ENCODE peak calls at places on chromosomes 13 and 19, in six cellular contexts. One of them, this sample, is unnamed.

GRCh38 chr19:45637890-45638667 is 1.1 kb downstream of the EML2 start:
- DNase-seq in endothelial cell of umbilical vein: no peak
- DNase-seq in testis: peak; percentile 44
- DNase-seq in H9: peak; percentile 50
- DNase-seq in stomach: peak; percentile 44
- DNase-seq in astrocyte: peak; percentile 47
- DNase-seq in this sample: no peak

GRCh38 chr19:41354343-41354974 is 737 bp upstream of the TGFB1 start:
- DNase-seq in endothelial cell of umbilical vein: no peak
- DNase-seq in testis: no peak
- DNase-seq in H9: no peak
- DNase-seq in stomach: no peak
- DNase-seq in astrocyte: no peak
- DNase-seq in this sample: no peak

GRCh38 chr19:2813235-2814160 is 6.2 kb upstream of the ZNF554 start:
- DNase-seq in endothelial cell of umbilical vein: no peak
- DNase-seq in testis: no peak
- DNase-seq in H9: no peak
- DNase-seq in stomach: no peak
- DNase-seq in astrocyte: no peak
- DNase-seq in this sample: no peak

GRCh38 chr19:57559008-57559403 is 657 bp downstream of the ZNF550 start:
- DNase-seq in endothelial cell of umbilical vein: peak; percentile 14
- DNase-seq in testis: peak; percentile 31
- DNase-seq in H9: peak; percentile 30
- DNase-seq in stomach: no peak
- DNase-seq in astrocyte: no peak
- DNase-seq in this sample: no peak

GRCh38 chr19:17671906-17672305 is 16.2 kb downstream of the UNC13A start:
- DNase-seq in endothelial cell of umbilical vein: peak; percentile 38
- DNase-seq in testis: peak; percentile 62
- DNase-seq in H9: peak; percentile 71
- DNase-seq in stomach: no peak
- DNase-seq in astrocyte: no peak
- DNase-seq in this sample: no peak

GRCh38 chr19:47267350-47267759 is 7.3 kb upstream of the INAFM1 start:
- DNase-seq in endothelial cell of umbilical vein: no peak
- DNase-seq in testis: no peak
- DNase-seq in H9: no peak
- DNase-seq in stomach: no peak
- DNase-seq in astrocyte: no peak
- DNase-seq in this sample: no peak

GRCh38 chr19:7831452-7831851 is 1.4 kb downstream of the EVI5L start:
- DNase-seq in endothelial cell of umbilical vein: no peak
- DNase-seq in testis: no peak
- DNase-seq in H9: peak; percentile 79
- DNase-seq in stomach: peak; percentile 38
- DNase-seq in astrocyte: peak; percentile 11
- DNase-seq in this sample: no peak

GRCh38 chr13:42393573-42394360 is 121.8 kb downstream of the AKAP11 start:
- DNase-seq in endothelial cell of umbilical vein: no peak
- DNase-seq in testis: no peak
- DNase-seq in H9: no peak
- DNase-seq in stomach: no peak
- DNase-seq in astrocyte: no peak
- DNase-seq in this sample: no peak

GRCh38 chr13:99916366-99917103 is 55.0 kb downstream of the ZIC5 start:
- DNase-seq in endothelial cell of umbilical vein: peak; percentile 72
- DNase-seq in testis: no peak
- DNase-seq in H9: no peak
- DNase-seq in stomach: no peak
- DNase-seq in astrocyte: peak; percentile 46
- DNase-seq in this sample: no peak

GRCh38 chr19:39074205-39074692 is 9.9 kb upstream of the ACP7 start:
- DNase-seq in endothelial cell of umbilical vein: no peak
- DNase-seq in testis: no peak
- DNase-seq in H9: no peak
- DNase-seq in stomach: no peak
- DNase-seq in astrocyte: no peak
- DNase-seq in this sample: no peak

GRCh38 chr19:13597625-13598024 is 91.3 kb upstream of the CACNA1A start:
- DNase-seq in endothelial cell of umbilical vein: peak; percentile 66
- DNase-seq in testis: peak; percentile 57
- DNase-seq in H9: peak; percentile 60
- DNase-seq in stomach: peak; percentile 39
- DNase-seq in astrocyte: peak; percentile 45
- DNase-seq in this sample: peak; percentile 51

GRCh38 chr19:34816708-34817107 is 43.7 kb upstream of the ZNF599 start:
- DNase-seq in endothelial cell of umbilical vein: no peak
- DNase-seq in testis: no peak
- DNase-seq in H9: no peak
- DNase-seq in stomach: no peak
- DNase-seq in astrocyte: no peak
- DNase-seq in this sample: no peak

GRCh38 chr19:45607071-45608029 is 5.3 kb upstream of the GPR4 start:
- DNase-seq in endothelial cell of umbilical vein: peak; percentile 84
- DNase-seq in testis: peak; percentile 79
- DNase-seq in H9: peak; percentile 90
- DNase-seq in stomach: peak; percentile 80
- DNase-seq in astrocyte: peak; percentile 23
- DNase-seq in this sample: peak; percentile 68

GRCh38 chr19:15264061-15264932 is 32.0 kb upstream of the EPHX3 start:
- DNase-seq in endothelial cell of umbilical vein: peak; percentile 51
- DNase-seq in testis: peak; percentile 85
- DNase-seq in H9: peak; percentile 79
- DNase-seq in stomach: peak; percentile 80
- DNase-seq in astrocyte: no peak
- DNase-seq in this sample: peak; percentile 72

GRCh38 chr13:41960195-41960699 is 662 bp downstream of the VWA8 start:
- DNase-seq in endothelial cell of umbilical vein: peak; percentile 37
- DNase-seq in testis: peak; percentile 38
- DNase-seq in H9: no peak
- DNase-seq in stomach: no peak
- DNase-seq in astrocyte: peak; percentile 14
- DNase-seq in this sample: no peak

GRCh38 chr19:16673226-16673625 is 12.3 kb downstream of the TMEM38A start:
- DNase-seq in endothelial cell of umbilical vein: no peak
- DNase-seq in testis: peak; percentile 19
- DNase-seq in H9: no peak
- DNase-seq in stomach: no peak
- DNase-seq in astrocyte: no peak
- DNase-seq in this sample: no peak

GRCh38 chr13:112756967-112757758 is 67.3 kb downstream of the ATP11A start:
- DNase-seq in endothelial cell of umbilical vein: no peak
- DNase-seq in testis: peak; percentile 57
- DNase-seq in H9: no peak
- DNase-seq in stomach: no peak
- DNase-seq in astrocyte: no peak
- DNase-seq in this sample: no peak

GRCh38 chr13:42369071-42369795 is 97.3 kb downstream of the AKAP11 start:
- DNase-seq in endothelial cell of umbilical vein: no peak
- DNase-seq in testis: no peak
- DNase-seq in H9: no peak
- DNase-seq in stomach: no peak
- DNase-seq in astrocyte: no peak
- DNase-seq in this sample: no peak

GRCh38 chr13:110665491-110666254 is 40.2 kb downstream of the CARS2 start:
- DNase-seq in endothelial cell of umbilical vein: no peak
- DNase-seq in testis: no peak
- DNase-seq in H9: no peak
- DNase-seq in stomach: no peak
- DNase-seq in astrocyte: no peak
- DNase-seq in this sample: no peak

GRCh38 chr19:4064551-4065260 is 2.0 kb downstream of the ZBTB7A start:
- DNase-seq in endothelial cell of umbilical vein: peak; percentile 35
- DNase-seq in testis: peak; percentile 73
- DNase-seq in H9: peak; percentile 38
- DNase-seq in stomach: peak; percentile 56
- DNase-seq in astrocyte: no peak
- DNase-seq in this sample: peak; percentile 58

GRCh38 chr19:13692096-13692495 is 72.2 kb upstream of the MRI1 start:
- DNase-seq in endothelial cell of umbilical vein: no peak
- DNase-seq in testis: no peak
- DNase-seq in H9: no peak
- DNase-seq in stomach: no peak
- DNase-seq in astrocyte: peak; percentile 80
- DNase-seq in this sample: no peak

GRCh38 chr19:19147344-19147743 is 9.1 kb upstream of the TMEM161A start:
- DNase-seq in endothelial cell of umbilical vein: no peak
- DNase-seq in testis: no peak
- DNase-seq in H9: no peak
- DNase-seq in stomach: no peak
- DNase-seq in astrocyte: no peak
- DNase-seq in this sample: no peak

GRCh38 chr13:108376308-108376707 is 106.8 kb downstream of the TNFSF13B start:
- DNase-seq in endothelial cell of umbilical vein: no peak
- DNase-seq in testis: no peak
- DNase-seq in H9: no peak
- DNase-seq in stomach: no peak
- DNase-seq in astrocyte: no peak
- DNase-seq in this sample: no peak

GRCh38 chr19:43957891-43958290 is 6.9 kb downstream of the ZNF221 start:
- DNase-seq in endothelial cell of umbilical vein: no peak
- DNase-seq in testis: no peak
- DNase-seq in H9: no peak
- DNase-seq in stomach: no peak
- DNase-seq in astrocyte: peak; percentile 70
- DNase-seq in this sample: no peak

GRCh38 chr13:97953376-97953970 is at the start of gene IPO5:
- DNase-seq in endothelial cell of umbilical vein: no peak
- DNase-seq in testis: no peak
- DNase-seq in H9: no peak
- DNase-seq in stomach: no peak
- DNase-seq in astrocyte: peak; percentile 96
- DNase-seq in this sample: no peak

GRCh38 chr19:5588441-5588840 is 20.7 kb upstream of the TINCR start:
- DNase-seq in endothelial cell of umbilical vein: no peak
- DNase-seq in testis: no peak
- DNase-seq in H9: no peak
- DNase-seq in stomach: no peak
- DNase-seq in astrocyte: peak; percentile 60
- DNase-seq in this sample: no peak

GRCh38 chr19:48444933-48445194 is 919 bp upstream of the GRWD1 start:
- DNase-seq in endothelial cell of umbilical vein: no peak
- DNase-seq in testis: no peak
- DNase-seq in H9: no peak
- DNase-seq in stomach: no peak
- DNase-seq in astrocyte: no peak
- DNase-seq in this sample: no peak
- H3K27ac ChIP-seq in endothelial cell of umbilical vein: no peak overlapping the region
- H3K27ac ChIP-seq in testis: peak overlapping the region; percentile 84
- H3K27ac ChIP-seq in H9: no peak overlapping the region
- H3K27ac ChIP-seq in stomach: no peak overlapping the region
- H3K27ac ChIP-seq in astrocyte: no peak overlapping the region
- H3K27ac ChIP-seq in this sample: no peak overlapping the region

DNA sequence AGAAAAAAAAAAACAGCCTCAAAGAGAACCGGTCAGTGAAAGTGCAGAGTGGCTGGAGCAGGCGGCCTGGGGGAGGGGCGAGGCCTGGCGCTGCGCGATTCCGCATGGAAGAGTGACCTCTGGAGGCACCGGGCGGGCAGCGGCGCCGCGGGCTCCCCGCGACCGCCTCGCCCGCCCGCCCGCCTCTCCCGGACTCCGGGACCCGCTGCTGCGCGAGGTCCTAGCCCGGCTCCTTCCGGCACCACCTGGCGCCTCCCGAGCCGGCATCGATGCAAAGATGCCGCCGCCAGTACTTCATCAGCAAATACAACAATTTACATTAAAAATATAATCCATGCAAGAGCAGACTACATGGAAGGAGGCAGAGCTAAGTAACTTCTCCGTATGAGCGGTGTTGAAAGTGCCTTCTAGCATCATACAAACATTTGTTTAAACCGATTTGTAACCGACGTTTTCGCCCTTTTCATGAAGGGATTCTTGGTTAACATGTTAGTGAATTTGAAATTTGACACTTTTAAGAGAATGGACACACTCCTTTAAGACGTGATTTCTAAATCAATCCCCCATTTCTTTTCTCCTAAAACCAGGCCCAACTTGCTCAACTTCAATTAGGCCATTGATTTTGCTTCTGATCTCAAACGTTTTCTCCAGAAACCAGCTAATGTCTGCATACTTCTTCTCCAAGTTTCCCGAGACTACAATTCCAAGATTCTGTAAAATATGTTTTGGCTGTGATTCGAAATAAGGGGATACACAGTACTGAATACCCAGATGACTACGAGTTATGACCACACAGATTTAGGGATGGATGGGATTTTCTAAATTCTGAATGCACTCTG is 2.1 kb downstream of the EFNB2 start:
- DNase-seq in endothelial cell of umbilical vein: peak; percentile 81
- DNase-seq in testis: peak; percentile 87
- DNase-seq in H9: peak; percentile 79
- DNase-seq in stomach: peak; percentile 86
- DNase-seq in astrocyte: peak; percentile 69
- DNase-seq in this sample: peak; percentile 84
- TF ChIP-seq CTCF in endothelial cell of umbilical vein: peak; percentile 62
- TF ChIP-seq CTCF in testis: peak; percentile 55
- TF ChIP-seq CTCF in H9: peak; percentile 83
- TF ChIP-seq CTCF in stomach: no peak
- TF ChIP-seq CTCF in astrocyte: peak; percentile 37
- TF ChIP-seq CTCF in this sample: no peak

DNA sequence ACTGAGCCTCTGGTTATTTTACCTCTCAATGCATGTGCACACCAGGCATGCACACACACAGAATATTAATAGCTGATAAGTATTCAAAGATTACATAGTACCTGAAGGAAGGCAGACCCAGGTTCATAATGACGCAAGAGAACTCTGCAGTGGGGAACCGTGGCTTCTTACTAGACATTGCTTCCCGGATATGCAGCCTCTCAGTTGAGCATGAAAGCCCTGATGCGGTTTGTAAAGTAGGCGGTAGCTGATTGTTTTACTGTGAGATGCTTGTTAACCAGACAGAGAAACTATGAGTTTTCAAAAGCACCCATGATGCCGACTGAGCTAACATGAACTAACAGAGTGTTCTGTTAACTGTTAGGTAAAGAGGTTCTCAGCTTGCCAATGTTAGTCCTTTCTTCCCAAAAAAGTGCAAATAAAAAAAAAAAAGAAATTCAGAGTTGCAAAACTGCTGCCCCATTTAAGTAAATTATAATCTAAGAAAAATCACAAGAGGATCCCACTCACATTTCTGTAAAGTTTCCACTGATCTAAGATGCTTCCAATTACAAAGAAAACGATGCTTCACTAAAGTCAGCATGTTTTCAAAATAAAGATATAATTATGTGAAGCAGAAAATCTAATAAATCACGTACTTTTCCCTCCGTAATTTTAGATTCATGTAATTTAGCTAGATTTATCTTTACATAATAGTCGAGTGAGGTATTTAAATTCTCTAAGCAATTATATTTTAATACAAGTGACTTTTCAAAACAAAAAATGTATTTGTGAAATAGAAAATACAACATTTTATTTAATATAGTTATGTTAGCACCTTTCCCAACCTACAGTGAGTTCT is 2.2 kb downstream of the FLT1 start:
- DNase-seq in endothelial cell of umbilical vein: no peak
- DNase-seq in testis: no peak
- DNase-seq in H9: no peak
- DNase-seq in stomach: no peak
- DNase-seq in astrocyte: no peak
- DNase-seq in this sample: no peak
- H3K27ac ChIP-seq in endothelial cell of umbilical vein: peak overlapping the region; percentile 85
- H3K27ac ChIP-seq in testis: no peak overlapping the region
- H3K27ac ChIP-seq in H9: no peak overlapping the region
- H3K27ac ChIP-seq in stomach: no peak overlapping the region
- H3K27ac ChIP-seq in astrocyte: no peak overlapping the region
- H3K27ac ChIP-seq in this sample: no peak overlapping the region

GRCh38 chr13:52399708-52400107 is 6.3 kb downstream of the THSD1 start:
- DNase-seq in endothelial cell of umbilical vein: peak; percentile 69
- DNase-seq in testis: no peak
- DNase-seq in H9: no peak
- DNase-seq in stomach: no peak
- DNase-seq in astrocyte: no peak
- DNase-seq in this sample: no peak
- TF ChIP-seq CTCF in endothelial cell of umbilical vein: peak; percentile 24
- TF ChIP-seq CTCF in testis: no peak
- TF ChIP-seq CTCF in H9: peak; percentile 30
- TF ChIP-seq CTCF in stomach: no peak
- TF ChIP-seq CTCF in astrocyte: no peak
- TF ChIP-seq CTCF in this sample: no peak

This sample was measured in lung.